ENCODE peak calls at places on chromosomes 2 and 18, in eight cellular contexts. C is activated CD4-positive, alpha-beta T cell treated with anti-CD3 and anti-CD28 coated beads for 48 hours; R is MM.1S; L is stimulated activated CD4-positive, alpha-beta T cell treated with anti-CD3 and anti-CD28 coated beads, Interleukin-4, amount 100 ng/mL, for 4 hours; N is AG04449; F is stimulated activated CD8-positive, alpha-beta memory T cell treated with anti-CD3 and anti-CD28 coated beads, Interleukin-15, amount 100 ng/mL, for 24 hours; P is spleen; V is mesenteric fat pad. B is an unnamed sample.

GRCh38 chr2:83650897-83651296 is 808.2 kb downstream of the SUCLG1 start:
- DNase-seq in V (no peak), R (no peak), C (no peak), N (no peak), F (no peak), P (no peak), L (no peak), B (no peak)

GRCh38 chr18:78675231-78675630 is 304.4 kb upstream of the SALL3 start:
- DNase-seq in P (peak), R (no peak), N (no peak), F (no peak), L (no peak), V (peak), C (no peak), B (no peak)

GRCh38 chr18:12946549-12947354 is 1.1 kb upstream of the SEH1L start:
- DNase-seq in R (peak), N (peak), V (no peak), L (no peak), C (no peak), P (no peak), F (no peak), B (peak)

GRCh38 chr2:8806885-8807701 is 30.3 kb downstream of the KIDINS220 start:
- DNase-seq in F (no peak), L (no peak), V (no peak), P (no peak), C (no peak), R (no peak), N (no peak), B (no peak)

GRCh38 chr2:142973160-142973821 is 95.8 kb downstream of the KYNU start:
- DNase-seq in R (no peak), F (no peak), P (no peak), L (no peak), V (no peak), N (no peak), C (no peak), B (no peak)

GRCh38 chr18:42341423-42341822 is 386.4 kb downstream of the PIK3C3 start:
- DNase-seq in P (no peak), C (no peak), F (no peak), V (no peak), N (no peak), L (no peak), R (no peak), B (no peak)

GRCh38 chr2:88077076-88077475 is 9.5 kb downstream of the SMYD1 start:
- DNase-seq in P (no peak), V (no peak), C (no peak), R (no peak), N (no peak), L (no peak), F (no peak), B (no peak)

GRCh38 chr2:127637725-127638252 is 8.2 kb upstream of the GPR17 start:
- DNase-seq in R (no peak), N (no peak), F (no peak), V (no peak), C (peak), P (peak), L (no peak), B (no peak)

GRCh38 chr2:170696948-170697347 is 18.2 kb upstream of the SP5 start:
- DNase-seq in C (no peak), N (no peak), L (no peak), V (no peak), P (no peak), R (no peak), F (no peak), B (no peak)

GRCh38 chr2:47038656-47039501 is 116.2 kb downstream of the STPG4 start:
- DNase-seq in F (no peak), P (no peak), C (peak), L (peak), N (no peak), R (peak), V (no peak), B (no peak)

GRCh38 chr18:55510809-55511208 is 77.2 kb downstream of the TCF4 start:
- DNase-seq in C (no peak), V (no peak), R (no peak), L (no peak), F (no peak), P (no peak), N (peak), B (peak)

GRCh38 chr2:25822190-25823117 is 55.8 kb downstream of the ASXL2 start:
- DNase-seq in R (no peak), P (peak), N (no peak), C (peak), L (peak), V (peak), F (peak), B (peak)

GRCh38 chr2:236872015-236872414 is 213.7 kb upstream of the COPS8 start:
- DNase-seq in N (no peak), V (no peak), L (no peak), R (no peak), C (no peak), F (no peak), P (no peak), B (peak)

GRCh38 chr2:101442042-101442666 is 32.8 kb downstream of the RFX8 start:
- DNase-seq in P (no peak), V (no peak), R (no peak), C (no peak), N (no peak), L (no peak), F (no peak), B (no peak)

GRCh38 chr2:182367401-182367800 is 59.4 kb downstream of the PDE1A start:
- DNase-seq in L (no peak), F (no peak), R (no peak), C (no peak), P (no peak), N (no peak), V (no peak), B (no peak)

GRCh38 chr2:151638188-151638933 is 95.9 kb downstream of the NEB start:
- DNase-seq in F (no peak), L (no peak), R (peak), N (no peak), C (peak), V (no peak), P (no peak), B (peak)

GRCh38 chr18:27483266-27483665 is 298.2 kb upstream of the CHST9 start:
- DNase-seq in C (no peak), V (no peak), L (no peak), R (no peak), P (no peak), N (no peak), F (no peak), B (no peak)

GRCh38 chr18:362914-363295 is 95.1 kb upstream of the THOC1 start:
- DNase-seq in L (no peak), P (no peak), C (no peak), N (peak), R (no peak), F (no peak), V (no peak), B (no peak)

GRCh38 chr2:45852450-45853150 is 201.1 kb downstream of the PRKCE start:
- DNase-seq in N (no peak), P (no peak), F (no peak), V (no peak), C (no peak), R (no peak), L (no peak), B (no peak)